ENCODE peak calls at places on chromosomes 1 and 21, in four cellular contexts. R, Z, I and O are unnamed samples.

GRCh38 chr1:2861988-2862430 is 60.5 kb upstream of the TTC34 start:
- DNase-seq in R (no peak), Z (no peak), I (no peak), O (no peak)

GRCh38 chr1:223712184-223712855 is at the start of gene CAPN2:
- DNase-seq in R (peak), Z (no peak), I (no peak), O (peak)

GRCh38 chr1:198072177-198072576 is 84.6 kb upstream of the NEK7 start:
- DNase-seq in R (no peak), Z (no peak), I (no peak), O (no peak)

GRCh38 chr1:214583113-214583512 is 19.9 kb upstream of the CENPF start:
- DNase-seq in R (no peak), Z (no peak), I (no peak), O (no peak)

GRCh38 chr1:206921772-206922265 is at the start of gene FCMR:
- DNase-seq in R (no peak), Z (peak), I (peak), O (no peak)

GRCh38 chr1:10280442-10281350 is 70.3 kb downstream of the KIF1B start:
- DNase-seq in R (no peak), Z (no peak), I (no peak), O (no peak)

GRCh38 chr1:78839704-78840277 is 166.7 kb downstream of the ADGRL4 start:
- DNase-seq in R (peak), Z (peak), I (no peak), O (peak)

GRCh38 chr1:154479764-154480421 is 22.1 kb upstream of the TDRD10 start:
- DNase-seq in R (peak), Z (peak), I (peak), O (peak)

GRCh38 chr1:1857096-1857703 is 33.7 kb downstream of the GNB1 start:
- DNase-seq in R (no peak), Z (no peak), I (no peak), O (no peak)

GRCh38 chr1:208205216-208206013 is 38.8 kb downstream of the PLXNA2 start:
- DNase-seq in R (no peak), Z (no peak), I (no peak), O (peak)

GRCh38 chr1:44417351-44418021 is 12.4 kb downstream of the RNF220 start:
- DNase-seq in R (no peak), Z (no peak), I (no peak), O (peak)

GRCh38 chr1:19250629-19251304 is 557 bp downstream of the EMC1 start:
- DNase-seq in R (no peak), Z (peak), I (no peak), O (no peak)
- TF ChIP-seq PBX3 in R (no peak), Z (no peak), I (no peak), O (no peak)

GRCh38 chr1:247110627-247111258 is 6.6 kb upstream of the ZNF669 start:
- DNase-seq in R (no peak), Z (no peak), I (no peak), O (no peak)
- TF ChIP-seq CHD2 in R (no peak), Z (no peak), I (no peak), O (no peak)

GRCh38 chr21:21801921-21802320 is 803.7 kb downstream of the NCAM2 start:
- DNase-seq in R (no peak), Z (no peak), I (no peak), O (no peak)

GRCh38 chr21:21807598-21807903 is 809.3 kb downstream of the NCAM2 start:
- DNase-seq in R (no peak), Z (no peak), I (no peak), O (peak)

DNA sequence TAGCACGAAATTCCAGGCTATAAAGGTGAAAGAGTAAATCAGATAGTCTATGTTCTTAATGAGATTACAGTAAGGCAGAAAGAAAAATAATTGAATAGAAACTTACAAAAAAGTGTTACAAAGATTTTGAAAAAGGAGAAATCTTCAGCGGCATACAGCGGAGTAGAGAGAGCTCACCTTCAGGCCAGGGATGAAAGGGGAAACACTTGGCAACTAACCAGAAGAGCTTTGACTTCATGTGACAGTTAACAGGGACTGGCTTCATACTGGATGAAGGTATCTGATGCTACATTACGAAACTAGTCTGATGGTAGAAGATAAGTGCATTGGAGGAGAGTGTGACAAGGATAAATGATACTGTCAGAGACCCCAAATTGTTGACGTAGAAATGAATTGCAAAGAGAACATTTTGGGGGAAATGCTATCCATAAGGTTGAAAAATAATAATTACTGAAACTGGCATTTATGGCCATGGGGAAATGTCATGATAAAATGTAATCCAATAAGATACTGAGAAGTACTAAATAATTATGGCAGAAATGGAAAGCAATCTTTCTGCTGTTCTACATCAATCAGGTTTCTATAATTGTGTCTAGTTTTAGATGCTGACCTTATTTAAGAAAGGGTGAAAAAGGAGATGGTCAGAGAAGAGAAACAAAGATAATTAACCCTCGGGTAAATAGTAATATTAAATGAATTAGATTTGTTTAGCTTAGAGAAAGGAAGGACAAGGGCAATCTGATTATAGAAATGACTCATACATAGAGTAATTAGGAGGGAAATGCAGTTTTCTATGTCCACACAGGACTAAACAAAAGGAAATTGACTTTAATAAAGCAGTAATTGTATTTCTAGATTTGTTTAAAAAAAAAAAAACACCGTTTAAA is 808.7 kb downstream of the NCAM2 start:
- DNase-seq in R (no peak), Z (no peak), I (no peak), O (peak)
- TF ChIP-seq PBX3 in R (no peak), Z (no peak), I (no peak), O (no peak)

GRCh38 chr21:14875186-14875585 is 189.6 kb downstream of the NRIP1 start:
- DNase-seq in R (no peak), Z (no peak), I (no peak), O (no peak)
- TF ChIP-seq CHD2 in R (no peak), Z (no peak), I (no peak), O (no peak)

DNA sequence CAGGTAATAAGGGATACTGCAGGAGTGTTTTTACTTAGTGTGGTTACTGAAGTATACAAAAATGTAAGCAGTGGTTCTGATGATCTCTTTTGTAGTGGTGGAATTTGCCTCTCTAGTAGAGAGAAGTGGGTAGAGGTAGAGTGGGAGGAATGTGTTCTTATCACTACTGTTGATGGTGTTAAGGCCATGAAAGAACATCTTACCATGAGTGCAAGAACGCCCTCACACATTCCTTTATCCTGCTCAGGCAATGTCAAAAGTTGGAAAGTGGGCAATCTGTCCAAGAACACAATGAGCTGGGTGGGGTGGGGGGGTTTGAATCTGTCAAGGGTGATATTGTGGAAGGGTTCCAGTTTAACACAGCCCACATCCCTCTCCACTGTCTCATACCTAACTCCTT is 78.6 kb downstream of the TTLL7 start:
- DNase-seq in R (no peak), Z (no peak), I (no peak), O (no peak)
- TF ChIP-seq PBX3 in R (no peak), Z (no peak), I (no peak), O (no peak)

GRCh38 chr1:205458777-205459566 is 3.1 kb upstream of the BLACAT1 start:
- DNase-seq in R (peak), Z (peak), I (no peak), O (no peak)

GRCh38 chr1:205456383-205456867 is 580 bp upstream of the BLACAT1 start:
- DNase-seq in R (no peak), Z (no peak), I (no peak), O (peak)

GRCh38 chr1:205455581-205456382 is at the start of gene BLACAT1:
- DNase-seq in R (no peak), Z (no peak), I (no peak), O (no peak)

GRCh38 chr1:205454903-205455335 is 926 bp downstream of the BLACAT1 start:
- DNase-seq in R (no peak), Z (no peak), I (no peak), O (no peak)

GRCh38 chr1:205456868-205457724 is 1.3 kb upstream of the BLACAT1 start:
- DNase-seq in R (no peak), Z (no peak), I (no peak), O (peak)
- TF ChIP-seq CHD2 in R (no peak), Z (no peak), I (no peak), O (no peak)